ENCODE peak calls at places on chromosomes 5 and 9, in seven cellular contexts. T is astrocyte; E is PC-9; C is mammary epithelial cell; Z is CD8-positive, alpha-beta T cell; Q is right lobe of liver; D is left lung. X is an unnamed sample.

GRCh38 chr5:143405063-143405746 is 1.7 kb upstream of the NR3C1 start:
- DNase-seq in T (peak), E (peak), C (peak), Z (peak), Q (peak), D (peak), X (peak)

GRCh38 chr5:39270172-39270848 is 50.9 kb upstream of the FYB1 start:
- DNase-seq in T (no peak), E (no peak), C (no peak), Z (no peak), Q (no peak), D (no peak), X (no peak)

GRCh38 chr5:59496524-59497134 is 396.9 kb downstream of the PDE4D start:
- DNase-seq in T (no peak), E (no peak), C (no peak), Z (no peak), Q (no peak), D (no peak), X (no peak)

GRCh38 chr5:93273176-93273575 is 307.8 kb downstream of the NR2F1-AS1 start:
- DNase-seq in T (peak), E (no peak), C (peak), Z (no peak), Q (no peak), D (no peak), X (no peak)

GRCh38 chr5:107713228-107713627 is 42.5 kb upstream of the EFNA5 start:
- DNase-seq in T (no peak), E (no peak), C (peak), Z (no peak), Q (no peak), D (no peak), X (no peak)

GRCh38 chr9:133787749-133788015 is 49.5 kb upstream of the SARDH start:
- DNase-seq in T (peak), E (peak), C (peak), Z (no peak), Q (no peak), D (peak), X (no peak)

GRCh38 chr5:62306494-62307363 is 723 bp downstream of the KIF2A start:
- DNase-seq in T (peak), E (peak), C (peak), Z (peak), Q (peak), D (peak), X (no peak)

GRCh38 chr5:143889986-143890385 is 78.0 kb downstream of the HMHB1 start:
- DNase-seq in T (peak), E (no peak), C (peak), Z (no peak), Q (no peak), D (no peak), X (no peak)

GRCh38 chr5:147666419-147666818 is 116.1 kb downstream of the JAKMIP2 start:
- DNase-seq in T (no peak), E (no peak), C (no peak), Z (no peak), Q (no peak), D (no peak), X (no peak)

GRCh38 chr9:112288029-112288428 is 45.4 kb downstream of the PTBP3 start:
- DNase-seq in T (peak), E (no peak), C (peak), Z (no peak), Q (no peak), D (no peak), X (no peak)

GRCh38 chr5:133847301-133847700 is 121.1 kb downstream of the C5orf15 start:
- DNase-seq in T (no peak), E (no peak), C (no peak), Z (no peak), Q (no peak), D (no peak), X (no peak)

GRCh38 chr5:17260549-17260948 is 43.1 kb downstream of the BASP1 start:
- DNase-seq in T (no peak), E (no peak), C (no peak), Z (no peak), Q (no peak), D (no peak), X (no peak)

GRCh38 chr9:131657890-131658752 is 81.8 kb downstream of the RAPGEF1 start:
- DNase-seq in T (peak), E (peak), C (peak), Z (no peak), Q (no peak), D (no peak), X (no peak)

GRCh38 chr5:156326718-156327259 is at the start of gene SGCD:
- DNase-seq in T (peak), E (no peak), C (no peak), Z (no peak), Q (no peak), D (peak), X (peak)

GRCh38 chr9:4741365-4742031 is 496 bp upstream of the AK3 start:
- DNase-seq in T (no peak), E (peak), C (peak), Z (no peak), Q (peak), D (peak), X (peak)

GRCh38 chr9:107749787-107750444 is 260.3 kb upstream of the KLF4 start:
- DNase-seq in T (peak), E (peak), C (peak), Z (no peak), Q (peak), D (peak), X (peak)

GRCh38 chr9:3136999-3137675 is 293.2 kb upstream of the PUM3 start:
- DNase-seq in T (no peak), E (no peak), C (peak), Z (no peak), Q (no peak), D (no peak), X (no peak)

GRCh38 chr9:3138236-3139229 is 294.6 kb upstream of the PUM3 start:
- DNase-seq in T (no peak), E (no peak), C (no peak), Z (no peak), Q (no peak), D (no peak), X (no peak)

GRCh38 chr9:3136230-3136629 is 292.3 kb upstream of the PUM3 start:
- DNase-seq in T (no peak), E (no peak), C (no peak), Z (no peak), Q (no peak), D (no peak), X (no peak)
- H3K27ac ChIP-seq in T (no peak), E (no peak), C (no peak), Z (no peak), Q (no peak), D (no peak), X (no peak)

GRCh38 chr5:89613222-89613956 is 730.4 kb upstream of the MEF2C start:
- DNase-seq in T (peak), E (peak), C (peak), Z (no peak), Q (no peak), D (no peak), X (no peak)
- H3K27ac ChIP-seq in T (no peak), E (no peak), C (no peak), Z (no peak), Q (no peak), D (no peak), X (no peak)

DNA sequence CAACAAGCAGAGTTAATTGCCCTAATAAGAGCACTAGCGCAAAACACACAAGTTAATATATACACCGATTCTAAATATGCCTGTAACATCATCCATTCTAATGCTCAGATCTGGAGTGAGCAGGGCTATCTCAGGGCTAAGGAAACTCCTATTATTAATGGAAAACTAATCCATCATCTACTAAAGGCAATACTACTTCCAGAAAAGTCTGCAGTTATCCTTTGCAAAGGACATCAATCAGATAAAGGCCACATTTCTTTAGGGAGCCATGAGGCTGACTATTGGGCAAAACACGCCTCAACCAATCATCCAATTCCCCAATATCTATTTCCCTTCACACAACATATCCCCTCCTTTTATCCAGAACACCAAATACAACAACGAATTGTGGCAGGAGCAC is 1032.3 kb upstream of the NUDT12 start:
- DNase-seq in T (no peak), E (no peak), C (no peak), Z (no peak), Q (no peak), D (no peak), X (no peak)
- H3K27ac ChIP-seq in T (no peak), E (no peak), C (no peak), Z (no peak), Q (no peak), D (no peak), X (no peak)

GRCh38 chr9:100577776-100578448 is at the start of gene CAVIN4:
- DNase-seq in T (peak), E (no peak), C (no peak), Z (no peak), Q (no peak), D (no peak), X (no peak)

GRCh38 chr9:100580255-100580654 is 2.4 kb downstream of the CAVIN4 start:
- DNase-seq in T (no peak), E (no peak), C (no peak), Z (no peak), Q (no peak), D (no peak), X (no peak)

GRCh38 chr9:100578610-100579009 is 731 bp downstream of the CAVIN4 start:
- DNase-seq in T (no peak), E (no peak), C (no peak), Z (no peak), Q (no peak), D (no peak), X (no peak)

GRCh38 chr9:100581081-100581480 is 3.2 kb downstream of the CAVIN4 start:
- DNase-seq in T (no peak), E (no peak), C (no peak), Z (no peak), Q (no peak), D (no peak), X (no peak)

DNA sequence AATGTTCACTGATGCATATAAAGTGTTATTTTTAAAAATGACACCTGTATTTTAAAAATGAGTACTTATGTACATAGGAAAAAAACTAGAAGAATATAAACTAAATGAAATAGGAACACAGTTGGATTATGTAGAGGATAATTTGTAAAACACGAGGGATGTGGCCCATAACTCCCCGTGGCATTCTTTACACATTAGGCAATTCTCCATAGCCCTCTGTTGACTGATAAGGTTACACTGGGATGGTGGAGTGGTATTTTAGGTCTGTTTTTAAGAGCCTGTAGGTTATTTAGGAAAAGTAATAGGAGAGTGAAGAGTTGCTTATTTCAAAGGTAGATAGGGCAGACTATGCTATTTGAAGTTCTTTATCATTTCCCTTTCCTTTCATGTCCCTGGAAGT is 1.8 kb downstream of the CAVIN4 start:
- DNase-seq in T (peak), E (no peak), C (no peak), Z (no peak), Q (no peak), D (no peak), X (no peak)
- H3K27ac ChIP-seq in T (no peak), E (no peak), C (no peak), Z (no peak), Q (no peak), D (no peak), X (no peak)

DNA sequence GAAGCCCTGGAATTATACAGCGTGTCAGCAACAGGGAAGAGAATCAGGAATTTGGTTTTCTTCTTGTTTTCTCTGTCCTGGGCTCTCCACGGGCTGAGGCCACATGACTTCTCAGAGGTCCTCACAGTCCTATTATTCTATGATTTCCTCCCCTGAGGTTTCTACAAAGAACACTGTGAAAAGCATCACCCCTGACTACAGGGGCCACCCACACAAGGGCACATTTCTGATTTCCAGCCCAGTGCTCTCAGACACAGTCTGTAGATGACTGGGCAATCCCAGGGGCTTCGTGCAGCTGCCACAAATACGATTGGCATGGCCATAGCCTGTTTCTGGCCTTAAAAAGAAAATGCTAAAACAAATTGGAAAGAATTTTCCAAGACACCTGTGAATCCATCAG is 284.9 kb downstream of the CEMIP2 start:
- DNase-seq in T (no peak), E (no peak), C (no peak), Z (no peak), Q (no peak), D (no peak), X (no peak)
- H3K27ac ChIP-seq in T (no peak), E (no peak), C (no peak), Z (no peak), Q (no peak), D (no peak), X (no peak)

GRCh38 chr9:124268248-124268647 is 10.5 kb downstream of the NEK6 start:
- DNase-seq in T (no peak), E (no peak), C (no peak), Z (no peak), Q (no peak), D (no peak), X (no peak)
- H3K27ac ChIP-seq in T (peak), E (no peak), C (peak), Z (no peak), Q (no peak), D (peak), X (no peak)

GRCh38 chr9:86794356-86795046 is 152.8 kb downstream of the GAS1 start:
- DNase-seq in T (peak), E (no peak), C (no peak), Z (no peak), Q (no peak), D (no peak), X (no peak)
- H3K27ac ChIP-seq in T (no peak), E (no peak), C (no peak), Z (no peak), Q (no peak), D (no peak), X (no peak)

GRCh38 chr9:91519520-91520270 is 96.1 kb upstream of the NFIL3 start:
- DNase-seq in T (no peak), E (no peak), C (no peak), Z (no peak), Q (no peak), D (no peak), X (no peak)

GRCh38 chr9:91515074-91515687 is 91.5 kb upstream of the NFIL3 start:
- DNase-seq in T (peak), E (no peak), C (peak), Z (no peak), Q (no peak), D (no peak), X (no peak)

GRCh38 chr9:91516781-91517180 is 93.1 kb upstream of the NFIL3 start:
- DNase-seq in T (no peak), E (no peak), C (no peak), Z (no peak), Q (no peak), D (no peak), X (no peak)

GRCh38 chr9:91516061-91516460 is 92.4 kb upstream of the NFIL3 start:
- DNase-seq in T (no peak), E (no peak), C (no peak), Z (no peak), Q (no peak), D (no peak), X (no peak)
- H3K27ac ChIP-seq in T (peak), E (no peak), C (no peak), Z (no peak), Q (no peak), D (no peak), X (no peak)

GRCh38 chr5:95726811-95727763 is 4.0 kb upstream of the RHOBTB3 start:
- DNase-seq in T (no peak), E (no peak), C (no peak), Z (no peak), Q (no peak), D (no peak), X (no peak)
- H3K27ac ChIP-seq in T (no peak), E (peak), C (no peak), Z (no peak), Q (no peak), D (no peak), X (no peak)

X was measured in caudate nucleus.